ENCODE peak calls at places on chromosomes 1 and 21, in eight cellular contexts. F, Y, Z, A, D, P, N and H are unnamed samples.

GRCh38 chr1:97192872-97193572 is 471.4 kb downstream of the PTBP2 start:
- DNase-seq in P (peak), F (peak), A (no peak), Z (no peak), D (no peak), Y (peak), N (no peak), H (no peak)

GRCh38 chr1:226635456-226635941 is 86.9 kb downstream of the STUM start:
- DNase-seq in F (no peak), Z (no peak), Y (peak), D (no peak), N (peak), A (no peak), P (no peak), H (no peak)

GRCh38 chr1:90724361-90724760 is 7.3 kb upstream of the BARHL2 start:
- DNase-seq in Z (no peak), N (peak), F (peak), A (no peak), D (no peak), Y (no peak), P (no peak), H (peak)

GRCh38 chr1:97245682-97246081 is 524.1 kb downstream of the PTBP2 start:
- DNase-seq in D (no peak), A (no peak), N (no peak), P (no peak), Z (no peak), Y (no peak), F (no peak), H (no peak)

GRCh38 chr1:67394548-67394947 is 35.7 kb downstream of the SERBP1 start:
- DNase-seq in Z (no peak), P (no peak), F (no peak), D (no peak), Y (no peak), N (no peak), A (no peak), H (no peak)

GRCh38 chr1:224042557-224043118 is 71.3 kb upstream of the FBXO28 start:
- DNase-seq in Y (no peak), D (no peak), A (peak), N (no peak), P (no peak), F (no peak), Z (no peak), H (no peak)

GRCh38 chr1:211698161-211699026 is 23.0 kb upstream of the NEK2 start:
- DNase-seq in P (no peak), Y (peak), D (peak), F (peak), A (peak), N (peak), Z (peak), H (peak)

GRCh38 chr21:35548904-35549615 is 500.0 kb upstream of the RUNX1 start:
- DNase-seq in Z (no peak), N (no peak), P (no peak), A (no peak), F (no peak), D (no peak), Y (no peak), H (no peak)